ENCODE peak calls at places on chromosomes 4 and X, in five cellular contexts. One of them, this sample, is unnamed.

GRCh38 chr4:153638011-153638410 is 46.1 kb upstream of the TLR2 start:
- DNase-seq in brain microvascular endothelial cell: no peak
- DNase-seq in tibial artery: no peak
- DNase-seq in heart left ventricle: no peak
- DNase-seq in cardiac muscle cell: no peak
- DNase-seq in this sample: no peak

GRCh38 chr4:15003891-15004700 is 1.8 kb downstream of the CPEB2 start:
- DNase-seq in tibial artery: peak; percentile 44
- DNase-seq in heart left ventricle: peak; percentile 57
- DNase-seq in cardiac muscle cell: peak; percentile 58
- DNase-seq in brain microvascular endothelial cell: no peak
- DNase-seq in this sample: peak; percentile 68

GRCh38 chr4:148495463-148495862 is 53.2 kb upstream of the NR3C2 start:
- DNase-seq in cardiac muscle cell: no peak
- DNase-seq in heart left ventricle: no peak
- DNase-seq in brain microvascular endothelial cell: no peak
- DNase-seq in tibial artery: no peak
- DNase-seq in this sample: no peak

GRCh38 chr4:7987148-7987989 is 47.7 kb upstream of the AFAP1 start:
- DNase-seq in brain microvascular endothelial cell: peak; percentile 74
- DNase-seq in heart left ventricle: peak; percentile 64
- DNase-seq in cardiac muscle cell: peak; percentile 86
- DNase-seq in tibial artery: peak; percentile 59
- DNase-seq in this sample: peak; percentile 77

GRCh38 chrX:131739823-131740222 is 195.9 kb downstream of the OR13H1 start:
- DNase-seq in brain microvascular endothelial cell: no peak
- DNase-seq in heart left ventricle: no peak
- DNase-seq in tibial artery: no peak
- DNase-seq in cardiac muscle cell: no peak
- DNase-seq in this sample: no peak

GRCh38 chr4:88101165-88101564 is 57.3 kb downstream of the ABCG2 start:
- DNase-seq in cardiac muscle cell: no peak
- DNase-seq in tibial artery: peak; percentile 23
- DNase-seq in brain microvascular endothelial cell: no peak
- DNase-seq in heart left ventricle: peak; percentile 26
- DNase-seq in this sample: no peak

GRCh38 chrX:119729408-119730201 is 28.8 kb upstream of the SOWAHD start:
- DNase-seq in cardiac muscle cell: peak; percentile 64
- DNase-seq in tibial artery: peak; percentile 28
- DNase-seq in heart left ventricle: peak; percentile 59
- DNase-seq in brain microvascular endothelial cell: peak; percentile 59
- DNase-seq in this sample: peak; percentile 48

GRCh38 chr4:76850010-76850441 is 47.9 kb downstream of the SOWAHB start:
- DNase-seq in tibial artery: no peak
- DNase-seq in brain microvascular endothelial cell: peak; percentile 98
- DNase-seq in heart left ventricle: no peak
- DNase-seq in cardiac muscle cell: no peak
- DNase-seq in this sample: no peak

GRCh38 chr4:55549888-55550287 is 3.2 kb upstream of the CLOCK start:
- DNase-seq in heart left ventricle: no peak
- DNase-seq in tibial artery: no peak
- DNase-seq in cardiac muscle cell: no peak
- DNase-seq in brain microvascular endothelial cell: peak; percentile 47
- DNase-seq in this sample: no peak

GRCh38 chr4:117284736-117285135 is 199.4 kb upstream of the TRAM1L1 start:
- DNase-seq in brain microvascular endothelial cell: no peak
- DNase-seq in heart left ventricle: no peak
- DNase-seq in cardiac muscle cell: no peak
- DNase-seq in tibial artery: no peak
- DNase-seq in this sample: no peak

GRCh38 chrX:37746951-37747350 is 32.9 kb upstream of the CYBB start:
- DNase-seq in brain microvascular endothelial cell: no peak
- DNase-seq in heart left ventricle: no peak
- DNase-seq in cardiac muscle cell: no peak
- DNase-seq in tibial artery: no peak
- DNase-seq in this sample: no peak

GRCh38 chr4:175536852-175537453 is 275.1 kb downstream of the GPM6A start:
- DNase-seq in tibial artery: no peak
- DNase-seq in cardiac muscle cell: peak; percentile 52
- DNase-seq in heart left ventricle: no peak
- DNase-seq in brain microvascular endothelial cell: peak; percentile 71
- DNase-seq in this sample: no peak

GRCh38 chr4:147039991-147040575 is 94.4 kb upstream of the TTC29 start:
- DNase-seq in heart left ventricle: no peak
- DNase-seq in brain microvascular endothelial cell: no peak
- DNase-seq in tibial artery: no peak
- DNase-seq in cardiac muscle cell: no peak
- DNase-seq in this sample: no peak

GRCh38 chr4:124711469-124712416 is 789 bp downstream of the ANKRD50 start:
- DNase-seq in tibial artery: peak; percentile 46
- DNase-seq in heart left ventricle: peak; percentile 30
- DNase-seq in cardiac muscle cell: peak; percentile 84
- DNase-seq in brain microvascular endothelial cell: peak; percentile 70
- DNase-seq in this sample: no peak

GRCh38 chr4:124710911-124711310 is 1.6 kb downstream of the ANKRD50 start:
- DNase-seq in heart left ventricle: peak; percentile 25
- DNase-seq in tibial artery: no peak
- DNase-seq in cardiac muscle cell: no peak
- DNase-seq in brain microvascular endothelial cell: peak; percentile 6
- DNase-seq in this sample: no peak

GRCh38 chr4:124710253-124710849 is 2.2 kb downstream of the ANKRD50 start:
- DNase-seq in brain microvascular endothelial cell: peak; percentile 3
- DNase-seq in cardiac muscle cell: peak; percentile 2
- DNase-seq in tibial artery: no peak
- DNase-seq in heart left ventricle: no peak
- DNase-seq in this sample: no peak

GRCh38 chr4:124712417-124713212 is at the start of gene ANKRD50:
- DNase-seq in cardiac muscle cell: peak; percentile 95
- DNase-seq in heart left ventricle: peak; percentile 92
- DNase-seq in tibial artery: peak; percentile 92
- DNase-seq in brain microvascular endothelial cell: peak; percentile 88
- DNase-seq in this sample: peak; percentile 94

DNA sequence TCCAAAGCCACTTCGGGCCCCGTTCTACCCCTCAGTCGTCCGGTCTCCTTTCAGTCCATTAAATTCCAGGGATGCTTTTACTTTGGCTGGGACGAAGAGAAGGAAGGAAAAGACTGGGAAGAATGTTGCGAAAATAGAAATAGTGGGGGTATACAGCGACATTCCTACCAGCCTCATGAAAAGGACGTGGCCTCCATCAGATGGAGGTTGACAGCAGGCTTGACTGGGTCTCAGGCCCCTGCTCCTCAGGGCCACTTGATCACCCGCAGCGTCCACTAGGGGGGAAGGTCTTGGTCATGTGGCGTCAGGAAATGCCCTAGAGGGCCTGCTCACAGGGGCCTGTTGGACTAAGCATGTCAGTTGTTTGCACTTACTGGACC is 671 bp upstream of the ANKRD50 start:
- DNase-seq in tibial artery: peak; percentile 68
- DNase-seq in cardiac muscle cell: peak; percentile 72
- DNase-seq in heart left ventricle: peak; percentile 77
- DNase-seq in brain microvascular endothelial cell: peak; percentile 64
- DNase-seq in this sample: peak; percentile 73
- TF ChIP-seq CTCF in tibial artery: peak; percentile 41
- TF ChIP-seq CTCF in cardiac muscle cell: peak; percentile 59
- TF ChIP-seq CTCF in heart left ventricle: peak; percentile 44
- TF ChIP-seq CTCF in brain microvascular endothelial cell: peak; percentile 74
- TF ChIP-seq CTCF in this sample: peak; percentile 52

GRCh38 chr4:92198711-92199110 is 105.1 kb upstream of the GRID2 start:
- DNase-seq in tibial artery: no peak
- DNase-seq in brain microvascular endothelial cell: no peak
- DNase-seq in heart left ventricle: no peak
- DNase-seq in cardiac muscle cell: no peak
- DNase-seq in this sample: no peak

DNA sequence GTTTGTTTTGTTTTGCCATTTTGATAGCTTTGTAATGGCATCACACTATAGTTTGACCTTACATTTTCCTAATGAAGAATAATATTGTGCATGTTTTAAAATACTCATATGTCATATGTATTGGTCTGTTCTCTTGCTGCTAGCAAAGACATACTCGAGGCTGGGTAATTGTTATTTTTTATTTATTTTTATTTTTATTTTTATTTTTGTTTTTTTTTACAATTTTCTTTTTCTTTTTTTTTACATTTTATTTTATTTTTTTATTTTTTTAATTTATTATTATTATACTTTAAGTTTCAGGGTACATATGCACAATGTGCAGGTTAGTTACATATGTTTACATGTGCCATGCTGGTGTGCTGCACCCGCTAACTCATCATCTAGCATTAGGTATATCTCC is 104.6 kb upstream of the GRID2 start:
- DNase-seq in cardiac muscle cell: no peak
- DNase-seq in brain microvascular endothelial cell: no peak
- DNase-seq in tibial artery: no peak
- DNase-seq in heart left ventricle: no peak
- DNase-seq in this sample: no peak
- H3K27ac ChIP-seq in cardiac muscle cell: no peak overlapping the region
- H3K27ac ChIP-seq in brain microvascular endothelial cell: peak overlapping the region; percentile 30
- H3K27ac ChIP-seq in tibial artery: no peak overlapping the region
- H3K27ac ChIP-seq in heart left ventricle: no peak overlapping the region
- H3K27ac ChIP-seq in this sample: no peak overlapping the region

GRCh38 chr4:19304028-19304427 is 947.7 kb upstream of the SLIT2 start:
- DNase-seq in heart left ventricle: no peak
- DNase-seq in tibial artery: no peak
- DNase-seq in cardiac muscle cell: no peak
- DNase-seq in brain microvascular endothelial cell: no peak
- DNase-seq in this sample: no peak

GRCh38 chr4:19309365-19309764 is 942.3 kb upstream of the SLIT2 start:
- DNase-seq in brain microvascular endothelial cell: peak; percentile 49
- DNase-seq in tibial artery: no peak
- DNase-seq in heart left ventricle: no peak
- DNase-seq in cardiac muscle cell: peak; percentile 14
- DNase-seq in this sample: no peak
- TF ChIP-seq CTCF in brain microvascular endothelial cell: peak; percentile 41
- TF ChIP-seq CTCF in tibial artery: peak; percentile 10
- TF ChIP-seq CTCF in heart left ventricle: no peak
- TF ChIP-seq CTCF in cardiac muscle cell: peak; percentile 50
- TF ChIP-seq CTCF in this sample: no peak

GRCh38 chr4:157389751-157390150 is 169.2 kb downstream of the GRIA2 start:
- DNase-seq in brain microvascular endothelial cell: no peak
- DNase-seq in cardiac muscle cell: no peak
- DNase-seq in heart left ventricle: no peak
- DNase-seq in tibial artery: no peak
- DNase-seq in this sample: no peak
- H3K27ac ChIP-seq in brain microvascular endothelial cell: no peak overlapping the region
- H3K27ac ChIP-seq in cardiac muscle cell: no peak overlapping the region
- H3K27ac ChIP-seq in heart left ventricle: no peak overlapping the region
- H3K27ac ChIP-seq in tibial artery: no peak overlapping the region
- H3K27ac ChIP-seq in this sample: no peak overlapping the region

GRCh38 chr4:987689-988513 is 1.1 kb downstream of the IDUA start:
- DNase-seq in brain microvascular endothelial cell: no peak
- DNase-seq in cardiac muscle cell: no peak
- DNase-seq in tibial artery: no peak
- DNase-seq in heart left ventricle: no peak
- DNase-seq in this sample: peak; percentile 42
- TF ChIP-seq CTCF in brain microvascular endothelial cell: no peak
- TF ChIP-seq CTCF in cardiac muscle cell: no peak
- TF ChIP-seq CTCF in tibial artery: no peak
- TF ChIP-seq CTCF in heart left ventricle: no peak
- TF ChIP-seq CTCF in this sample: no peak